ENCODE peak calls at places on chromosome 20, in nine cellular contexts. A is fibroblast of pulmonary artery, Q is astrocyte of the spinal cord, X is fibroblast of villous mesenchyme, J is hepatocyte, B is neural progenitor cell, C is HCT116, E is cardiac muscle cell, N is heart left ventricle. I is an unnamed sample.

GRCh38 chr20:1965520-1966278 is 28.2 kb downstream of the PDYN start:
- DNase-seq in N (peak), J (peak), B (peak), A (peak), X (peak), Q (peak), E (peak), C (peak), I (no peak)

GRCh38 chr20:31675828-31676533 is 38.3 kb downstream of the COX4I2 start:
- DNase-seq in E (peak), X (peak), Q (no peak), N (peak), A (peak), C (no peak), J (no peak), B (no peak), I (no peak)

GRCh38 chr20:34522969-34523871 is 7.0 kb downstream of the DYNLRB1 start:
- DNase-seq in Q (peak), C (peak), E (peak), J (peak), N (no peak), X (peak), B (peak), A (peak), I (no peak)

GRCh38 chr20:44422083-44422482 is 53.6 kb upstream of the TTPAL start:
- DNase-seq in X (no peak), E (no peak), C (no peak), N (no peak), A (peak), Q (peak), J (no peak), B (no peak), I (no peak)

GRCh38 chr20:44723391-44723790 is 8.2 kb downstream of the CCN5 start:
- DNase-seq in N (no peak), Q (no peak), C (no peak), A (no peak), E (no peak), X (no peak), J (no peak), B (no peak), I (no peak)

GRCh38 chr20:44092551-44093248 is 94.3 kb downstream of the JPH2 start:
- DNase-seq in E (peak), C (no peak), N (no peak), B (peak), A (peak), Q (peak), J (peak), X (peak), I (no peak)

GRCh38 chr20:7113577-7114466 is 346.3 kb downstream of the BMP2 start:
- DNase-seq in Q (peak), J (peak), C (no peak), A (peak), E (peak), N (peak), B (peak), X (peak), I (no peak)

GRCh38 chr20:14997791-14998190 is 660.4 kb upstream of the FLRT3 start:
- DNase-seq in N (no peak), E (no peak), B (no peak), Q (peak), C (no peak), J (no peak), A (peak), X (peak), I (peak)

GRCh38 chr20:51335329-51335841 is 207.1 kb downstream of the NFATC2 start:
- DNase-seq in B (no peak), E (no peak), Q (peak), A (peak), N (no peak), J (peak), C (no peak), X (peak), I (peak)

GRCh38 chr20:57699395-57699794 is 10.4 kb downstream of the PMEPA1 start:
- DNase-seq in C (no peak), E (no peak), J (no peak), X (no peak), Q (no peak), A (no peak), N (no peak), B (no peak), I (no peak)

GRCh38 chr20:15739056-15739455 is 834.2 kb downstream of the KIF16B start:
- DNase-seq in A (no peak), N (no peak), J (no peak), E (no peak), C (no peak), Q (no peak), X (peak), B (no peak), I (no peak)

GRCh38 chr20:37566590-37567330 is 39.1 kb upstream of the BLCAP start:
- DNase-seq in Q (no peak), E (no peak), A (no peak), J (no peak), X (no peak), N (no peak), C (no peak), B (no peak), I (no peak)

GRCh38 chr20:12166053-12166717 is 248.5 kb downstream of the BTBD3 start:
- DNase-seq in C (no peak), E (no peak), X (peak), Q (peak), N (peak), J (peak), B (no peak), A (peak), I (peak)

GRCh38 chr20:3753501-3754257 is 13.9 kb downstream of the ADISSP start:
- DNase-seq in E (no peak), X (no peak), Q (no peak), A (no peak), N (no peak), C (no peak), B (no peak), J (no peak), I (no peak)

GRCh38 chr20:14214046-14214445 is 123.4 kb downstream of the FLRT3 start:
- DNase-seq in Q (no peak), E (no peak), B (no peak), N (no peak), A (peak), X (peak), J (no peak), C (no peak), I (no peak)

GRCh38 chr20:57897891-57898290 is 188.1 kb upstream of the PMEPA1 start:
- DNase-seq in B (no peak), X (no peak), A (no peak), C (no peak), Q (no peak), J (no peak), E (no peak), N (no peak), I (no peak)

GRCh38 chr20:49889245-49889942 is 25.9 kb downstream of the SPATA2 start:
- DNase-seq in B (no peak), E (no peak), N (no peak), Q (no peak), A (no peak), C (no peak), J (no peak), X (no peak), I (no peak)

GRCh38 chr20:33679758-33680485 is 5.7 kb upstream of the NECAB3 start:
- DNase-seq in N (no peak), J (no peak), B (no peak), Q (no peak), E (no peak), C (no peak), A (no peak), X (no peak), I (no peak)

GRCh38 chr20:52965380-52965779 is 6.8 kb upstream of the TSHZ2 start:
- DNase-seq in X (no peak), N (no peak), A (no peak), Q (no peak), E (no peak), C (no peak), B (no peak), J (no peak), I (no peak)

GRCh38 chr20:8161262-8162071 is 29.4 kb downstream of the PLCB1 start:
- DNase-seq in E (peak), N (no peak), Q (no peak), A (peak), C (no peak), J (no peak), B (no peak), X (no peak), I (no peak)

GRCh38 chr20:38723982-38724602 is at the start of gene SLC32A1:
- DNase-seq in E (no peak), A (no peak), X (no peak), N (no peak), B (peak), Q (no peak), C (no peak), J (peak), I (no peak)

GRCh38 chr20:38670786-38671185 is 53.5 kb upstream of the SLC32A1 start:
- DNase-seq in N (no peak), B (no peak), Q (no peak), J (no peak), E (no peak), A (no peak), X (no peak), C (no peak), I (no peak)

GRCh38 chr20:1330075-1330830 is 1.3 kb upstream of the SDCBP2 start:
- DNase-seq in A (peak), J (peak), E (no peak), C (no peak), X (peak), Q (no peak), B (no peak), N (peak), I (no peak)

GRCh38 chr20:16575390-16576140 is 2.3 kb upstream of the KIF16B start:
- DNase-seq in E (peak), J (no peak), X (no peak), A (no peak), C (no peak), Q (no peak), N (no peak), B (peak), I (no peak)

GRCh38 chr20:47205577-47206123 is 150.8 kb downstream of the ZMYND8 start:
- DNase-seq in X (peak), Q (peak), N (peak), C (peak), A (peak), B (peak), J (peak), E (peak), I (peak)

GRCh38 chr20:59831024-59831900 is 102.2 kb downstream of the SYCP2 start:
- DNase-seq in J (peak), N (no peak), B (no peak), E (no peak), A (no peak), Q (no peak), C (no peak), X (no peak), I (peak)

GRCh38 chr20:36528176-36528874 is 13.0 kb upstream of the MYL9 start:
- DNase-seq in E (no peak), C (no peak), X (no peak), B (no peak), A (no peak), N (no peak), Q (no peak), J (no peak), I (no peak)

GRCh38 chr20:14431568-14431967 is 94.2 kb upstream of the FLRT3 start:
- DNase-seq in X (no peak), J (no peak), C (no peak), Q (no peak), A (no peak), E (no peak), N (no peak), B (no peak), I (no peak)

GRCh38 chr20:56945057-56945456 is 316.0 kb downstream of the TFAP2C start:
- DNase-seq in B (no peak), C (no peak), E (no peak), Q (peak), X (peak), A (no peak), J (no peak), N (no peak), I (no peak)

DNA sequence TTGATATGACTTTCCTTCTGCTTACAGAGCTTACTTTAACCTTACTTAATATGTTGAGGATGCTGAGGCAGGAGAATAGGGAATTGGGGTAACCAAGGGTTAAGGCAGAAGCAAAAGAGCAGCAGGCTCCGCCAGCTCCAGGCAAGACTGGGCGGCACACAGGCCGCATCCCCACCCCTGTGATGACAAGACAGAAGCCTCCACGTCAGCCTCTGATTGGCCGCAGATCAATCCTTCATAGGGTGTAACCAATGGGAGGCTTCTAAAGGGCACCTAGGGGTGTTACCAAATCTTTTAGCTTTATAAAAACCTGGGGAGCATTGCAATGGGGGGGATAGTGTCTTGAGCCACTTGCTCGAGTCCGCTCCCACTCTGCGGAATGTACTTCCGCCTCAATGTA is 106.4 kb downstream of the TAF4 start:
- DNase-seq in E (peak), X (no peak), N (no peak), J (no peak), B (peak), A (no peak), C (peak), Q (no peak), I (no peak)
- H3K4me3 ChIP-seq in E (no peak), X (no peak), N (no peak), J (no peak), B (no peak), A (no peak), C (no peak), Q (no peak), I (no peak)

GRCh38 chr20:45971675-45972499 is at the start of gene ZNF335:
- DNase-seq in C (peak), N (peak), J (peak), B (peak), X (peak), A (peak), E (peak), Q (peak), I (peak)
- TF ChIP-seq CTCF in C (no peak), N (peak), J (no peak), B (peak), X (peak), A (peak), E (peak), Q (no peak), I (peak)

GRCh38 chr20:61951695-61952533 is 113.8 kb downstream of the TAF4 start:
- DNase-seq in N (peak), Q (peak), A (no peak), B (peak), X (no peak), J (peak), C (no peak), E (peak), I (no peak)

GRCh38 chr20:61949363-61949713 is 116.3 kb downstream of the TAF4 start:
- DNase-seq in X (no peak), E (no peak), N (peak), C (no peak), B (no peak), Q (no peak), J (no peak), A (no peak), I (no peak)

GRCh38 chr20:61949714-61950630 is 115.7 kb downstream of the TAF4 start:
- DNase-seq in A (no peak), N (peak), E (no peak), C (no peak), X (no peak), J (no peak), Q (no peak), B (no peak), I (no peak)

GRCh38 chr20:61948586-61949362 is 116.9 kb downstream of the TAF4 start:
- DNase-seq in N (no peak), Q (no peak), J (no peak), B (no peak), C (no peak), A (no peak), E (no peak), X (no peak), I (no peak)

GRCh38 chr20:61950631-61951010 is 115.1 kb downstream of the TAF4 start:
- DNase-seq in C (no peak), X (no peak), A (no peak), J (no peak), Q (no peak), B (no peak), E (no peak), N (no peak), I (no peak)
- H3K4me3 ChIP-seq in C (no peak), X (no peak), A (no peak), J (no peak), Q (no peak), B (no peak), E (no peak), N (no peak), I (no peak)

GRCh38 chr20:41317536-41318270 is at the start of gene ZHX3:
- DNase-seq in E (peak), B (peak), N (peak), A (peak), X (peak), Q (peak), J (peak), C (peak), I (peak)
- TF ChIP-seq CTCF in E (no peak), B (no peak), N (no peak), A (no peak), X (no peak), Q (no peak), J (no peak), C (no peak), I (no peak)

GRCh38 chr20:48828734-48829460 is 1.1 kb upstream of the PREX1 start:
- DNase-seq in X (no peak), J (no peak), Q (no peak), N (no peak), B (no peak), C (no peak), E (no peak), A (no peak), I (no peak)
- H3K4me3 ChIP-seq in X (peak), J (peak), Q (peak), N (peak), B (peak), C (peak), E (peak), A (peak), I (peak)

GRCh38 chr20:48621256-48622078 is 206.3 kb downstream of the PREX1 start:
- DNase-seq in A (no peak), E (no peak), X (no peak), J (peak), B (no peak), N (no peak), C (no peak), Q (no peak), I (no peak)
- TF ChIP-seq CTCF in A (no peak), E (no peak), X (no peak), J (no peak), B (no peak), N (no peak), C (no peak), Q (no peak), I (no peak)

DNA sequence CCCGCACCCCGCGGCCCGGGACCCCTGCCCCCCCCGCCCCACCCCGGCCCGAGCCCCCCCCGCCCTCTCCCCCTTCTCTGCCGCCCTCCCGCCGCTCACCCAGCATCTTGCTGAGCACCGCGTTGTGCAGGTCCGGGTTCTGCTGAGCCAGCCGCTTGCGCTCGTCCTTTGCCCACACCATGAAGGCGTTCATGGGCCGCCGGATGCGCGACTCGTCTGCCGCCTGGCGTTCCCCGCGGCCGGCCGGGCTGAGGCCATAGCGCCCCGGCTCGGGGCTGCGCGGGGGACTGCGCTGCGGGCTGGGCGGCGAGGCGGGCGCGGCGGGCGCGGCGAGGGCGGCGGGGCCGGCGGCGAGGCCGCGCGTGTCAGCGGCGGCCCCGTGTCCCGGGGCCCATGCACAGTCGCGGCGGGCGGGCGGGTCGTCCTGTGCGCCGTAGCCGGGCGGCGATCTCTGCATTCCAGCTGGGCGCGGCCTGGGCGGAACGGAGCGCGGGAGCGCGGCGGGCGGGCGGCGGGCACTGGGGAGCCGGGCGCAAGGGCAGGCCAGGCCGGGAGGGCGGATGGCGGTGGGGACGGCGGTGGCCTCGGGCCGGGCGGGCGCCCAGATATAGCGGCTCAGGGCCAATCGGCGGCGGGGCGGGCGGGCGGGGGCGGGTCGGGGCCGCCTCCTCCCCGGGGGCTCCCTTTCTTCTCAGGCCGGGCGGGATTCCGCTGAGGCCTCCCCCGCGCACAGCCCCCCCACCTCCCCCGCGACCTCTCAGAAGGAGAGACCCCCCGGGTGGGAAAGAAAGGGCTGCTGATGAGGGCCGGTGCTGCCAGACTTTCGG is at the start of gene SOX18:
- DNase-seq in X (peak), B (peak), A (peak), J (peak), Q (no peak), N (peak), C (no peak), E (peak), I (no peak)
- H3K4me3 ChIP-seq in X (peak), B (peak), A (peak), J (no peak), Q (no peak), N (peak), C (peak), E (peak), I (no peak)

DNA sequence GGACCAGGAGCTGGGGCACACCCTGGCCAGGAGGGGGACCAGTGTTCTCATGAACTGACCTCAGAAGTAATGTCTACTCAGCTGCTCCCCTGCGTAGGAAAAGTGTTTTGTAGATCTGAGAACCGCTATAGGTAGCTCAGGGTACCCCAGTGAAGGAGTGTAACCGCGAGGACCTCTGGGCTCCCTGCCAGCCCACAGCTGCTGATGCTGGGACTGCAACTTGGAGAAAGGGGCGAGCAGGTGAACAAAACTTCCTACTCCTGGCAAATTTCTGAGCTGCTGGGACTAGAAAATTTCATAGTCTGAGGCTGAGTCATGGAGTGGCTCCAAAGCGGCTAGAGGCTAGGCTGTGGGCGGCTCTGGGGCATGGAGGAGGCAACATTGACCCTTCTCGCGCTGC is 51.9 kb downstream of the PYGB start:
- DNase-seq in B (no peak), J (no peak), N (no peak), A (no peak), Q (peak), C (no peak), X (no peak), E (no peak), I (no peak)
- TF ChIP-seq CTCF in B (no peak), J (no peak), N (no peak), A (no peak), Q (peak), C (no peak), X (peak), E (no peak), I (no peak)

GRCh38 chr20:22584630-22584921 is 204 bp upstream of the FOXA2 start:
- DNase-seq in J (peak), X (no peak), C (no peak), B (peak), N (no peak), Q (no peak), E (no peak), A (no peak), I (no peak)
- H3K4me3 ChIP-seq in J (peak), X (no peak), C (no peak), B (peak), N (no peak), Q (no peak), E (no peak), A (no peak), I (no peak)

DNA sequence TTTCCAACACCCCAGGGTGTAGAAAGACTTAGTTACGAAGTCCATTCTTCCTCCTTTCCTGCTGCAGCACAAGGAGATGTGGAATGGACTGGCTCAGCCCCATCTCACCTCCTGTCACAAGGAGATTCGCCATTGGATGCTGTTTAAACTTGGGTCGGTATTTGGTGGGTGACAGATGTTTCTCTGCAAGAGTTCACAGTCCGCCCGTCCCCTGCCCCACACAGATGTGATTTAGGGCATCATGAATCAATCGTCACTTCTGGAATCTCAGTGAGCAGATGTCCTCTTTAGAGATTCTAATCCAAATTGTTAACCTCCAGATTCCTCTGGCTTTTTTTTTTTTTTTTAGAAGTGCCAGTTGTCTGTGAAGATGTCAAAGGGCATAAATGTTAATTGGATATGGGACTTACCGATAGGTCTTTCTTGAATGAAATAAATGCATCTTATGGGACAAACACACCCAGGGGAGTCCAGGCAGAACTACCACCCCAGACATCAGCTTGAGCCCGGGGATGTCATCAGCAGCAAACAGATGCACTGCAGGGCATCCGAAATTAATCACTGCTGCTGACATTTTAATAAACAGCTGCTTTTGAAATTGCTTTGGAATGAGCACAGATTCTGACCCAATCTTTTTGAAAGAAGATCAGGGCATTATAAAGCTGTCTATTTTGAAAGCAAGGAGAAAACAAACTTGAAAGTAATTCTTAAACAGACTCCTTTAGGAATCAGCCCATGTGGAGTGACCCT is 117.6 kb upstream of the CDH4 start:
- DNase-seq in J (no peak), C (no peak), B (no peak), X (peak), Q (no peak), N (no peak), E (no peak), A (no peak), I (no peak)
- TF ChIP-seq CTCF in J (no peak), C (no peak), B (no peak), X (no peak), Q (no peak), N (no peak), E (no peak), A (no peak), I (no peak)